ENCODE peak calls at places on chromosome 14, in six cellular contexts. E, A, U, V, D and Z are unnamed samples.

GRCh38 chr14:34302654-34303053 is 159.4 kb downstream of the SPTSSA start:
- DNase-seq in E (no peak), A (peak), U (no peak), V (no peak), D (peak), Z (no peak)

GRCh38 chr14:65228436-65228835 is 126.1 kb upstream of the MAX start:
- DNase-seq in E (no peak), A (no peak), U (no peak), V (peak), D (no peak), Z (no peak)

GRCh38 chr14:94571950-94572349 is 9.3 kb upstream of the SERPINA5 start:
- DNase-seq in E (no peak), A (peak), U (no peak), V (no peak), D (no peak), Z (no peak)

GRCh38 chr14:90567991-90568390 is 171.2 kb downstream of the CALM1 start:
- DNase-seq in E (no peak), A (no peak), U (no peak), V (no peak), D (no peak), Z (no peak)

GRCh38 chr14:102666635-102667034 is 74.2 kb downstream of the RCOR1 start:
- DNase-seq in E (no peak), A (no peak), U (no peak), V (no peak), D (no peak), Z (no peak)

GRCh38 chr14:103001226-103001625 is 56.1 kb downstream of the CDC42BPB start:
- DNase-seq in E (no peak), A (no peak), U (no peak), V (no peak), D (no peak), Z (no peak)

GRCh38 chr14:64196668-64197411 is 97.3 kb downstream of the ESR2 start:
- DNase-seq in E (peak), A (peak), U (peak), V (no peak), D (peak), Z (no peak)

GRCh38 chr14:101717663-101718490 is 43.6 kb upstream of the PPP2R5C start:
- DNase-seq in E (no peak), A (no peak), U (no peak), V (no peak), D (no peak), Z (peak)

GRCh38 chr14:97459180-97459579 is 662.0 kb downstream of the VRK1 start:
- DNase-seq in E (no peak), A (no peak), U (no peak), V (no peak), D (no peak), Z (no peak)

GRCh38 chr14:64828096-64828495 is 51.6 kb downstream of the SPTB start:
- DNase-seq in E (no peak), A (no peak), U (no peak), V (no peak), D (peak), Z (no peak)

GRCh38 chr14:61568572-61569011 is 126.7 kb upstream of the HIF1A start:
- DNase-seq in E (no peak), A (no peak), U (no peak), V (peak), D (peak), Z (no peak)

GRCh38 chr14:99189201-99189801 is 82.7 kb downstream of the BCL11B start:
- DNase-seq in E (no peak), A (no peak), U (no peak), V (no peak), D (no peak), Z (no peak)

GRCh38 chr14:76929927-76930326 is 98.6 kb downstream of the IRF2BPL start:
- DNase-seq in E (peak), A (no peak), U (no peak), V (peak), D (peak), Z (no peak)

GRCh38 chr14:54814076-54814475 is 88.5 kb downstream of the GCH1 start:
- DNase-seq in E (peak), A (no peak), U (no peak), V (no peak), D (no peak), Z (no peak)

GRCh38 chr14:65016461-65016860 is 29.8 kb downstream of the FNTB start:
- DNase-seq in E (no peak), A (no peak), U (no peak), V (no peak), D (no peak), Z (no peak)

GRCh38 chr14:61514006-61514830 is 181.1 kb upstream of the HIF1A start:
- DNase-seq in E (no peak), A (peak), U (no peak), V (peak), D (no peak), Z (no peak)

GRCh38 chr14:74585406-74586335 is 26.4 kb downstream of the LTBP2 start:
- DNase-seq in E (no peak), A (no peak), U (no peak), V (no peak), D (no peak), Z (no peak)

GRCh38 chr14:73753887-73754880 is 40.0 kb upstream of the PNMA1 start:
- DNase-seq in E (no peak), A (no peak), U (no peak), V (no peak), D (no peak), Z (no peak)

GRCh38 chr14:91230363-91231035 is 14.0 kb downstream of the GPR68 start:
- DNase-seq in E (no peak), A (peak), U (no peak), V (no peak), D (no peak), Z (no peak)

GRCh38 chr14:93493054-93493453 is 62.3 kb downstream of the UNC79 start:
- DNase-seq in E (no peak), A (no peak), U (no peak), V (no peak), D (peak), Z (no peak)

GRCh38 chr14:68663385-68664076 is 129.3 kb downstream of the ZFP36L1 start:
- DNase-seq in E (no peak), A (peak), U (no peak), V (no peak), D (no peak), Z (no peak)